ENCODE peak calls at places on chromosomes 5 and 9, in five cellular contexts. One of them, this sample, is unnamed.

GRCh38 chr5:134451618-134452505 is 40.2 kb upstream of the CDKN2AIPNL start:
- DNase-seq in ovary: peak
- DNase-seq in GOT3: no peak
- DNase-seq in heart right ventricle: peak
- DNase-seq in MM.1S: no peak
- DNase-seq in this sample: no peak

GRCh38 chr5:68460147-68460760 is 244.7 kb downstream of the PIK3R1 start:
- DNase-seq in ovary: no peak
- DNase-seq in GOT3: no peak
- DNase-seq in heart right ventricle: peak
- DNase-seq in MM.1S: peak
- DNase-seq in this sample: peak

GRCh38 chr5:157994271-157994691 is 135.3 kb upstream of the CLINT1 start:
- DNase-seq in ovary: no peak
- DNase-seq in GOT3: no peak
- DNase-seq in heart right ventricle: no peak
- DNase-seq in MM.1S: no peak
- DNase-seq in this sample: no peak

GRCh38 chr9:134178781-134179551 is 14.6 kb upstream of the RNU6ATAC start:
- DNase-seq in ovary: peak
- DNase-seq in GOT3: no peak
- DNase-seq in heart right ventricle: peak
- DNase-seq in MM.1S: no peak
- DNase-seq in this sample: no peak

GRCh38 chr5:93512799-93513198 is 68.2 kb downstream of the NR2F1-AS1 start:
- DNase-seq in ovary: no peak
- DNase-seq in GOT3: no peak
- DNase-seq in heart right ventricle: no peak
- DNase-seq in MM.1S: no peak
- DNase-seq in this sample: no peak

GRCh38 chr5:75192804-75193203 is 43.9 kb downstream of the ANKRD31 start:
- DNase-seq in ovary: no peak
- DNase-seq in GOT3: no peak
- DNase-seq in heart right ventricle: no peak
- DNase-seq in MM.1S: no peak
- DNase-seq in this sample: no peak

GRCh38 chr9:124762633-124763032 is 8.5 kb downstream of the NR6A1 start:
- DNase-seq in ovary: no peak
- DNase-seq in GOT3: no peak
- DNase-seq in heart right ventricle: no peak
- DNase-seq in MM.1S: no peak
- DNase-seq in this sample: no peak

GRCh38 chr9:137534256-137535119 is 15.7 kb downstream of the PNPLA7 start:
- DNase-seq in ovary: peak
- DNase-seq in GOT3: no peak
- DNase-seq in heart right ventricle: no peak
- DNase-seq in MM.1S: peak
- DNase-seq in this sample: no peak

GRCh38 chr5:120624021-120624563 is 160.0 kb downstream of the PRR16 start:
- DNase-seq in ovary: no peak
- DNase-seq in GOT3: no peak
- DNase-seq in heart right ventricle: no peak
- DNase-seq in MM.1S: peak
- DNase-seq in this sample: no peak

GRCh38 chr5:77926337-77926736 is 150.2 kb upstream of the TBCA start:
- DNase-seq in ovary: no peak
- DNase-seq in GOT3: no peak
- DNase-seq in heart right ventricle: no peak
- DNase-seq in MM.1S: no peak
- DNase-seq in this sample: no peak

GRCh38 chr9:91655664-91656063 is 232.0 kb upstream of the NFIL3 start:
- DNase-seq in ovary: no peak
- DNase-seq in GOT3: no peak
- DNase-seq in heart right ventricle: no peak
- DNase-seq in MM.1S: no peak
- DNase-seq in this sample: no peak

GRCh38 chr5:116002116-116002906 is 30.0 kb upstream of the ARL14EPL start:
- DNase-seq in ovary: no peak
- DNase-seq in GOT3: no peak
- DNase-seq in heart right ventricle: no peak
- DNase-seq in MM.1S: no peak
- DNase-seq in this sample: no peak

GRCh38 chr9:37926737-37927590 is 23.0 kb upstream of the SLC25A51 start:
- DNase-seq in ovary: no peak
- DNase-seq in GOT3: no peak
- DNase-seq in heart right ventricle: no peak
- DNase-seq in MM.1S: no peak
- DNase-seq in this sample: no peak

GRCh38 chr9:118446962-118447490 is 742.8 kb downstream of the TLR4 start:
- DNase-seq in ovary: no peak
- DNase-seq in GOT3: no peak
- DNase-seq in heart right ventricle: no peak
- DNase-seq in MM.1S: no peak
- DNase-seq in this sample: no peak

GRCh38 chr5:122751293-122751753 is 23.6 kb upstream of the SNX2 start:
- DNase-seq in ovary: no peak
- DNase-seq in GOT3: no peak
- DNase-seq in heart right ventricle: no peak
- DNase-seq in MM.1S: no peak
- DNase-seq in this sample: no peak

GRCh38 chr9:128841704-128842492 is 12.3 kb upstream of the SPOUT1 start:
- DNase-seq in ovary: no peak
- DNase-seq in GOT3: no peak
- DNase-seq in heart right ventricle: no peak
- DNase-seq in MM.1S: no peak
- DNase-seq in this sample: no peak

This sample was measured in memory B cell.